ENCODE peak calls at places on chromosomes 1 and 21, in eight cellular contexts. M, J, C, K, T, F, L and H are unnamed samples.

GRCh38 chr1:15410223-15410883 is 665 bp downstream of the EFHD2 start:
- DNase-seq in J (no peak), F (no peak), L (no peak), M (no peak), C (no peak), K (peak), T (no peak), H (no peak)

GRCh38 chr1:37479255-37480124 is 5.1 kb downstream of the ZC3H12A start:
- DNase-seq in J (peak), C (no peak), F (peak), T (peak), K (peak), M (peak), L (peak), H (no peak)

GRCh38 chr1:109185990-109186703 is 27.6 kb upstream of the SARS1 start:
- DNase-seq in T (no peak), M (no peak), F (no peak), J (no peak), L (no peak), C (no peak), K (no peak), H (no peak)

GRCh38 chr1:61887921-61888564 is 145.8 kb downstream of the PATJ start:
- DNase-seq in J (peak), M (peak), T (no peak), F (no peak), C (no peak), K (no peak), L (no peak), H (no peak)

GRCh38 chr1:150065184-150065871 is 2.2 kb upstream of the VPS45 start:
- DNase-seq in L (no peak), M (no peak), T (no peak), K (no peak), C (no peak), J (peak), F (peak), H (no peak)

GRCh38 chr1:228064296-228064695 is 18.2 kb upstream of the ARF1 start:
- DNase-seq in C (no peak), J (no peak), M (no peak), K (no peak), L (no peak), T (no peak), F (no peak), H (no peak)

GRCh38 chr21:24280591-24280990 is 1326.7 kb downstream of the MRPL39 start:
- DNase-seq in F (peak), T (no peak), J (no peak), K (no peak), C (no peak), M (no peak), L (no peak), H (no peak)

GRCh38 chr1:11985851-11986250 is 5.6 kb downstream of the MFN2 start:
- DNase-seq in J (peak), F (peak), C (peak), K (no peak), L (no peak), M (no peak), T (no peak), H (peak)

GRCh38 chr1:109876617-109877319 is 33.9 kb upstream of the CSF1 start:
- DNase-seq in F (peak), K (no peak), M (no peak), C (no peak), L (peak), T (no peak), J (no peak), H (no peak)

GRCh38 chr1:40469327-40469726 is 7.8 kb upstream of the ZFP69 start:
- DNase-seq in J (no peak), L (no peak), F (no peak), M (no peak), T (no peak), C (no peak), K (no peak), H (no peak)

GRCh38 chr1:205416326-205416725 is 5.5 kb downstream of the LEMD1 start:
- DNase-seq in F (no peak), M (no peak), L (no peak), K (no peak), C (no peak), T (no peak), J (no peak), H (no peak)

GRCh38 chr1:19762175-19762779 is 37.4 kb downstream of the TMCO4 start:
- DNase-seq in F (peak), M (no peak), L (peak), J (peak), C (no peak), T (peak), K (no peak), H (no peak)

GRCh38 chr1:226735576-226735975 is 3.5 kb downstream of the ITPKB start:
- DNase-seq in J (no peak), K (peak), C (no peak), T (no peak), F (no peak), M (no peak), L (no peak), H (no peak)

GRCh38 chr1:81254560-81254959 is 546.2 kb upstream of the ADGRL2 start:
- DNase-seq in K (no peak), C (no peak), L (no peak), F (no peak), M (no peak), T (no peak), J (peak), H (no peak)

DNA sequence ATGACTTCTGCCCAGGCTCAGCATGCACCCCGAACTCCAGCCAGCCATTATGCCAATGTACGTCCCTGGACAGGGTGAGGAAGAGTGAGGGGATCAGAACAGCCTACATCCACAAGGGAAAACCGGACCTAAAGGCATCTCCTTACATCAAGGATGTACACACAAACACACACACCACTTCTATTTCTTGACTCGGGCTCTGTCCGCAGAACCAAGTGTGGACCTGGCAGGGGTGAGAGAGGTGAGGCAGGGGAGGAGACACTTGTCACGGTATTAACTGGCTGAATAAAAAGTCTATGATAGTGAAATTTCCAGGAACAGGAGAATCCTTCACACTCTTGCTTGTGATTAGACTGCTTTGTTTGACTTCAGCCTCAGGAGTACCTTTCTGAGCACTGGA is 2.3 kb downstream of the LMOD1 start:
- DNase-seq in M (no peak), K (no peak), T (no peak), F (no peak), L (no peak), C (no peak), J (no peak), H (no peak)
- H3K4me3 ChIP-seq in M (peak), K (no peak), T (peak), F (peak), L (no peak), C (peak), J (no peak), H (no peak)

GRCh38 chr1:203491664-203492485 is 2.1 kb upstream of the OPTC start:
- DNase-seq in M (no peak), F (no peak), K (no peak), L (no peak), T (no peak), J (no peak), C (no peak), H (no peak)
- H3K4me3 ChIP-seq in M (no peak), F (no peak), K (no peak), L (no peak), T (no peak), J (no peak), C (no peak), H (no peak)

DNA sequence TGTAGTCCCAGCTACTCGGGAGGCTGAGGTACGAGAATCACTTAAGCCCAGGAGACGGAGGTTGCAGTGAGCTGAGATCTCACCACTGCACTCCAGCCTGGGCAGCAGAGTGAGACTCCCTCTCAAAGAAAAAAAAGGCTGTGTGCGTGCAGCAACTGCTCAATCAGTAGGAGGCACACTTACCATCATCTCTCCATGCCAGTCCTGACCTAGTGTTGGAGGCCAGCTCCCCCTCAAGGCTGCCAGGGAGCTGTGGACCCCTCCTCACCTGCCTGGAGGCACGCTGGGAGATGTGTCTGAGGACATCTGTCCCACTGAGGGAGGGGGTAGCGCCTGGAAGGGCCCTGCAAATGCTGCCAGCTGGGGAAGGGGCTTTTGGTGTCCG is 11.9 kb downstream of the RPS6KA1 start:
- DNase-seq in L (no peak), J (no peak), T (no peak), M (no peak), F (no peak), C (no peak), K (no peak), H (no peak)
- H3K4me3 ChIP-seq in L (no peak), J (no peak), T (no peak), M (no peak), F (no peak), C (no peak), K (peak), H (no peak)

GRCh38 chr1:30901798-30902652 is 6.5 kb downstream of the SDC3 start:
- DNase-seq in M (peak), J (peak), F (no peak), K (no peak), T (peak), L (peak), C (no peak), H (no peak)
- H3K4me3 ChIP-seq in M (no peak), J (no peak), F (no peak), K (no peak), T (no peak), L (no peak), C (no peak), H (no peak)

DNA sequence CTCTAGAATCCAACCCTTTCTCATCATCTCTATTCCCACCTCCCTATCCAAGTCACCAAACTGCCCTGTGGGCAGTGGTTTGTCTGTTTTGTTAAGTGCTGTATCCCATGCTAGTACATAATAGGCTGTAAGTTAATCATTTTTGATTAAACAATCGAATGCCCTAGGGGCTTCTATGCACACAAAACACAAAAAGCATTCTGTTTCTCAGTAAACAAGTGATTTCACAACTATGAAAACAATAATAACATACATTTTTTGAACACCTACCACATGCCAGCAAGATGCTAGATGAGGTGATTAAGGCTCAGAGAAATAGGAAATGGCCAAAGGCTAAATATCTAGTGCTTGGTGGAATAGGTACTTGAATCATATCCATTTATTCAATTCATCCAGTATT is 5.0 kb upstream of the GUCA2B start:
- DNase-seq in L (no peak), K (no peak), F (no peak), J (no peak), T (no peak), M (no peak), C (no peak), H (no peak)
- H3K4me3 ChIP-seq in L (no peak), K (no peak), F (no peak), J (no peak), T (no peak), M (no peak), C (no peak), H (no peak)